ENCODE peak calls at places on chromosomes 2 and 18, in eight cellular contexts. One of them, this sample, is unnamed.

GRCh38 chr2:45643543-45644542 is 7.6 kb upstream of the PRKCE start:
- DNase-seq in CD4-positive, alpha-beta T cell: peak
- DNase-seq in astrocyte: no peak
- DNase-seq in endothelial cell: peak
- DNase-seq in adrenal gland: peak
- DNase-seq in RWPE1: peak
- DNase-seq in DND-41: peak
- DNase-seq in activated B cell treated with CpG ODN at 0.5 μM for 24 hours: peak
- DNase-seq in this sample: peak

GRCh38 chr2:85169581-85169980 is 36.4 kb downstream of the TCF7L1 start:
- DNase-seq in CD4-positive, alpha-beta T cell: no peak
- DNase-seq in astrocyte: no peak
- DNase-seq in endothelial cell: no peak
- DNase-seq in adrenal gland: no peak
- DNase-seq in RWPE1: no peak
- DNase-seq in DND-41: no peak
- DNase-seq in activated B cell treated with CpG ODN at 0.5 μM for 24 hours: no peak
- DNase-seq in this sample: no peak

GRCh38 chr2:150487537-150488429 is at the start of gene RND3:
- DNase-seq in CD4-positive, alpha-beta T cell: no peak
- DNase-seq in astrocyte: peak
- DNase-seq in endothelial cell: peak
- DNase-seq in adrenal gland: peak
- DNase-seq in RWPE1: peak
- DNase-seq in DND-41: peak
- DNase-seq in activated B cell treated with CpG ODN at 0.5 μM for 24 hours: no peak
- DNase-seq in this sample: peak

GRCh38 chr18:3713166-3713565 is 263.2 kb downstream of the TGIF1 start:
- DNase-seq in CD4-positive, alpha-beta T cell: no peak
- DNase-seq in astrocyte: peak
- DNase-seq in endothelial cell: no peak
- DNase-seq in adrenal gland: peak
- DNase-seq in RWPE1: no peak
- DNase-seq in DND-41: no peak
- DNase-seq in activated B cell treated with CpG ODN at 0.5 μM for 24 hours: no peak
- DNase-seq in this sample: no peak

GRCh38 chr18:58639237-58639636 is 10.3 kb upstream of the ALPK2 start:
- DNase-seq in CD4-positive, alpha-beta T cell: no peak
- DNase-seq in astrocyte: no peak
- DNase-seq in endothelial cell: no peak
- DNase-seq in adrenal gland: no peak
- DNase-seq in RWPE1: no peak
- DNase-seq in DND-41: no peak
- DNase-seq in activated B cell treated with CpG ODN at 0.5 μM for 24 hours: no peak
- DNase-seq in this sample: no peak

GRCh38 chr2:180442860-180443644 is 436.0 kb upstream of the CWC22 start:
- DNase-seq in CD4-positive, alpha-beta T cell: no peak
- DNase-seq in astrocyte: no peak
- DNase-seq in endothelial cell: no peak
- DNase-seq in adrenal gland: no peak
- DNase-seq in RWPE1: peak
- DNase-seq in DND-41: no peak
- DNase-seq in activated B cell treated with CpG ODN at 0.5 μM for 24 hours: no peak
- DNase-seq in this sample: no peak

GRCh38 chr2:137333386-137333972 is 568.1 kb downstream of the THSD7B start:
- DNase-seq in CD4-positive, alpha-beta T cell: no peak
- DNase-seq in astrocyte: no peak
- DNase-seq in endothelial cell: no peak
- DNase-seq in adrenal gland: no peak
- DNase-seq in RWPE1: peak
- DNase-seq in DND-41: no peak
- DNase-seq in activated B cell treated with CpG ODN at 0.5 μM for 24 hours: no peak
- DNase-seq in this sample: no peak

GRCh38 chr18:73944715-73945114 is 202.9 kb downstream of the FBXO15 start:
- DNase-seq in CD4-positive, alpha-beta T cell: no peak
- DNase-seq in astrocyte: no peak
- DNase-seq in endothelial cell: no peak
- DNase-seq in adrenal gland: no peak
- DNase-seq in RWPE1: no peak
- DNase-seq in DND-41: no peak
- DNase-seq in activated B cell treated with CpG ODN at 0.5 μM for 24 hours: no peak
- DNase-seq in this sample: no peak

GRCh38 chr2:59584958-59585357 is 968.5 kb downstream of the BCL11A start:
- DNase-seq in CD4-positive, alpha-beta T cell: no peak
- DNase-seq in astrocyte: no peak
- DNase-seq in endothelial cell: peak
- DNase-seq in adrenal gland: no peak
- DNase-seq in RWPE1: no peak
- DNase-seq in DND-41: peak
- DNase-seq in activated B cell treated with CpG ODN at 0.5 μM for 24 hours: no peak
- DNase-seq in this sample: peak

GRCh38 chr2:239770240-239770639 is 254.9 kb downstream of the NDUFA10 start:
- DNase-seq in CD4-positive, alpha-beta T cell: no peak
- DNase-seq in astrocyte: no peak
- DNase-seq in endothelial cell: no peak
- DNase-seq in adrenal gland: peak
- DNase-seq in RWPE1: no peak
- DNase-seq in DND-41: no peak
- DNase-seq in activated B cell treated with CpG ODN at 0.5 μM for 24 hours: no peak
- DNase-seq in this sample: no peak

GRCh38 chr18:10783941-10784340 is 258.1 kb downstream of the NAPG start:
- DNase-seq in CD4-positive, alpha-beta T cell: no peak
- DNase-seq in astrocyte: no peak
- DNase-seq in endothelial cell: no peak
- DNase-seq in adrenal gland: no peak
- DNase-seq in RWPE1: no peak
- DNase-seq in DND-41: no peak
- DNase-seq in activated B cell treated with CpG ODN at 0.5 μM for 24 hours: no peak
- DNase-seq in this sample: no peak

GRCh38 chr2:126809357-126809756 is 89.3 kb upstream of the TEX51 start:
- DNase-seq in CD4-positive, alpha-beta T cell: no peak
- DNase-seq in astrocyte: no peak
- DNase-seq in endothelial cell: no peak
- DNase-seq in adrenal gland: no peak
- DNase-seq in RWPE1: no peak
- DNase-seq in DND-41: no peak
- DNase-seq in activated B cell treated with CpG ODN at 0.5 μM for 24 hours: no peak
- DNase-seq in this sample: no peak

GRCh38 chr2:111037136-111037535 is 83.6 kb upstream of the BCL2L11 start:
- DNase-seq in CD4-positive, alpha-beta T cell: no peak
- DNase-seq in astrocyte: no peak
- DNase-seq in endothelial cell: no peak
- DNase-seq in adrenal gland: no peak
- DNase-seq in RWPE1: no peak
- DNase-seq in DND-41: no peak
- DNase-seq in activated B cell treated with CpG ODN at 0.5 μM for 24 hours: no peak
- DNase-seq in this sample: no peak

GRCh38 chr18:10081477-10081876 is 167.7 kb downstream of the VAPA start:
- DNase-seq in CD4-positive, alpha-beta T cell: no peak
- DNase-seq in astrocyte: no peak
- DNase-seq in endothelial cell: no peak
- DNase-seq in adrenal gland: no peak
- DNase-seq in RWPE1: no peak
- DNase-seq in DND-41: no peak
- DNase-seq in activated B cell treated with CpG ODN at 0.5 μM for 24 hours: no peak
- DNase-seq in this sample: no peak

GRCh38 chr2:73217826-73218225 is 3.8 kb downstream of the SMYD5 start:
- DNase-seq in CD4-positive, alpha-beta T cell: no peak
- DNase-seq in astrocyte: no peak
- DNase-seq in endothelial cell: no peak
- DNase-seq in adrenal gland: no peak
- DNase-seq in RWPE1: no peak
- DNase-seq in DND-41: no peak
- DNase-seq in activated B cell treated with CpG ODN at 0.5 μM for 24 hours: no peak
- DNase-seq in this sample: no peak

GRCh38 chr18:59593291-59593717 is 103.9 kb downstream of the CCBE1 start:
- DNase-seq in CD4-positive, alpha-beta T cell: no peak
- DNase-seq in astrocyte: peak
- DNase-seq in endothelial cell: no peak
- DNase-seq in adrenal gland: no peak
- DNase-seq in RWPE1: no peak
- DNase-seq in DND-41: no peak
- DNase-seq in activated B cell treated with CpG ODN at 0.5 μM for 24 hours: no peak
- DNase-seq in this sample: no peak

GRCh38 chr2:129767987-129768386 is 211.5 kb upstream of the RAB6C start:
- DNase-seq in CD4-positive, alpha-beta T cell: no peak
- DNase-seq in astrocyte: no peak
- DNase-seq in endothelial cell: no peak
- DNase-seq in adrenal gland: no peak
- DNase-seq in RWPE1: no peak
- DNase-seq in DND-41: no peak
- DNase-seq in activated B cell treated with CpG ODN at 0.5 μM for 24 hours: no peak
- DNase-seq in this sample: no peak

DNA sequence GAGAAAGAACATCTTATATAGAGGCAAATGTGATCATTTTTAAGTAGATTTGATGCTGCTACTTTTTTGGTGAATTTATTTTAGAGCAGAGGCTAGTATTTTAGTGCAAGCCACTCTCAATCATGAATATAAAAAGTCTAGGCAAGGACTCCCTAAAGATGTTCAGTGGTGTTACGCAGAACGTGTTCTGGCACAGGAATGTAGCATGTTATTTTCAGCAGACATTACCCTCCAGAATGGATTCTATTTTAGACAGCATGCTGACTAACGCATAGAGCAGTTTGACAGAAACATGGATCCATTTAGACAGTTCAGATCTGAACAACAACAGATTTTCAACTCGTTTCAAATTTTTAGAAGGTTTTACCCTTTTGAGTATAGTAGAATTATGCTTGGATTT is 54.1 kb downstream of the DSC3 start:
- DNase-seq in CD4-positive, alpha-beta T cell: no peak
- DNase-seq in astrocyte: no peak
- DNase-seq in endothelial cell: no peak
- DNase-seq in adrenal gland: no peak
- DNase-seq in RWPE1: no peak
- DNase-seq in DND-41: no peak
- DNase-seq in activated B cell treated with CpG ODN at 0.5 μM for 24 hours: no peak
- DNase-seq in this sample: no peak
- TF ChIP-seq CTCF in CD4-positive, alpha-beta T cell: no peak
- TF ChIP-seq CTCF in astrocyte: no peak
- TF ChIP-seq CTCF in endothelial cell: no peak
- TF ChIP-seq CTCF in adrenal gland: no peak
- TF ChIP-seq CTCF in RWPE1: no peak
- TF ChIP-seq CTCF in DND-41: no peak
- TF ChIP-seq CTCF in activated B cell treated with CpG ODN at 0.5 μM for 24 hours: no peak
- TF ChIP-seq CTCF in this sample: no peak

DNA sequence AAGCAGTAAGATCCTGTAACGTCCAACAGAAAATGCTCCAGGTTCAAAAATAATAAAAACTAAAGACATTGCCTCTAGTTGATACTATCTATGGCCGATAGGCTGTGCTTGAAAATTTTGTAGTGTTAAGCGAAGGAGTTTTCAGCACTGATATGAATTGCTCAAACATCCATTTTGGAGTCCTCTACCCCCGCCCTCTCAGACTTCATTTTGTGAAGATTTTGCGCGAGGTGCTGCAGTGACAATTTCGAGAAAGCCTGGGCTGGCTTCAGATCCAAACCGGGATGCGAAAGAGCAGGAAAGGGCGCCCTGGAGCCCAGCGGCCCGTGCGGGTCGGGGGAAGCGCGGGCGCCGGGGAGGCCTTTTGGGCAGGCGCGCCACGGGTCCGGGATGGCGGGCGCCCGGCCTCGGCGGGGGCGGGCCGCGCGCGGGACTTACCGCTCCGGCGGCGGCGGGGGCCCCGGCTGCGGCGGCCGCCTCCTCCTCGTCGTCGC is 1.8 kb downstream of the SP3 start:
- DNase-seq in CD4-positive, alpha-beta T cell: no peak
- DNase-seq in astrocyte: peak
- DNase-seq in endothelial cell: peak
- DNase-seq in adrenal gland: peak
- DNase-seq in RWPE1: peak
- DNase-seq in DND-41: peak
- DNase-seq in activated B cell treated with CpG ODN at 0.5 μM for 24 hours: no peak
- DNase-seq in this sample: peak
- TF ChIP-seq CTCF in CD4-positive, alpha-beta T cell: peak
- TF ChIP-seq CTCF in astrocyte: no peak
- TF ChIP-seq CTCF in endothelial cell: peak
- TF ChIP-seq CTCF in adrenal gland: peak
- TF ChIP-seq CTCF in RWPE1: no peak
- TF ChIP-seq CTCF in DND-41: no peak
- TF ChIP-seq CTCF in activated B cell treated with CpG ODN at 0.5 μM for 24 hours: no peak
- TF ChIP-seq CTCF in this sample: peak

GRCh38 chr18:54130631-54131030 is 93.8 kb downstream of the MBD2 start:
- DNase-seq in CD4-positive, alpha-beta T cell: no peak
- DNase-seq in astrocyte: no peak
- DNase-seq in endothelial cell: no peak
- DNase-seq in adrenal gland: no peak
- DNase-seq in RWPE1: no peak
- DNase-seq in DND-41: no peak
- DNase-seq in activated B cell treated with CpG ODN at 0.5 μM for 24 hours: no peak
- DNase-seq in this sample: no peak

GRCh38 chr18:54129448-54130134 is 94.9 kb downstream of the MBD2 start:
- DNase-seq in CD4-positive, alpha-beta T cell: no peak
- DNase-seq in astrocyte: no peak
- DNase-seq in endothelial cell: no peak
- DNase-seq in adrenal gland: no peak
- DNase-seq in RWPE1: no peak
- DNase-seq in DND-41: no peak
- DNase-seq in activated B cell treated with CpG ODN at 0.5 μM for 24 hours: no peak
- DNase-seq in this sample: no peak

GRCh38 chr18:54125429-54125828 is 99.0 kb downstream of the MBD2 start:
- DNase-seq in CD4-positive, alpha-beta T cell: no peak
- DNase-seq in astrocyte: no peak
- DNase-seq in endothelial cell: no peak
- DNase-seq in adrenal gland: no peak
- DNase-seq in RWPE1: no peak
- DNase-seq in DND-41: no peak
- DNase-seq in activated B cell treated with CpG ODN at 0.5 μM for 24 hours: no peak
- DNase-seq in this sample: no peak

GRCh38 chr18:54130177-54130576 is 94.3 kb downstream of the MBD2 start:
- DNase-seq in CD4-positive, alpha-beta T cell: no peak
- DNase-seq in astrocyte: no peak
- DNase-seq in endothelial cell: no peak
- DNase-seq in adrenal gland: no peak
- DNase-seq in RWPE1: no peak
- DNase-seq in DND-41: no peak
- DNase-seq in activated B cell treated with CpG ODN at 0.5 μM for 24 hours: no peak
- DNase-seq in this sample: no peak

GRCh38 chr18:54127759-54128378 is 96.6 kb downstream of the MBD2 start:
- DNase-seq in CD4-positive, alpha-beta T cell: no peak
- DNase-seq in astrocyte: no peak
- DNase-seq in endothelial cell: peak
- DNase-seq in adrenal gland: peak
- DNase-seq in RWPE1: no peak
- DNase-seq in DND-41: peak
- DNase-seq in activated B cell treated with CpG ODN at 0.5 μM for 24 hours: no peak
- DNase-seq in this sample: peak
- TF ChIP-seq CTCF in CD4-positive, alpha-beta T cell: no peak
- TF ChIP-seq CTCF in astrocyte: peak
- TF ChIP-seq CTCF in endothelial cell: peak
- TF ChIP-seq CTCF in adrenal gland: peak
- TF ChIP-seq CTCF in RWPE1: peak
- TF ChIP-seq CTCF in DND-41: peak
- TF ChIP-seq CTCF in activated B cell treated with CpG ODN at 0.5 μM for 24 hours: no peak
- TF ChIP-seq CTCF in this sample: peak

DNA sequence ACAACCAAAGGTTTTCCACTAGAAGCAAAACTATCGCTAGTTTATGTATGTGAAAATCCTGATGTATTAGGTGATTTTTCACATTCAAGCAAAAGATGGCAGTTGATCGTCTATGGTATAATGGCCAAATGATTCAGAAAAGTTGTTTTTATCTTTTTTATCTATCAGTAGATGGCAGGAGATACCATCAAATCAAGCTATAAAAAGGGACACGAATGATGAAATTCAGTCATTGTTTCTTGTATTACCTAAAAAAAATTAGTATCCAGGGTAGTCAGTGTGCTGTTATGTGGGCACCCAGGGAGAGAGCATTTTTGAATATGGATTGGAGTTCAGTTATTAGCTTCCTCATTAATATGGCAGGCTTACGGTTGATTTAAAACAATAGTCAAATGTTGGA is 22.9 kb upstream of the CAVIN2 start:
- DNase-seq in CD4-positive, alpha-beta T cell: no peak
- DNase-seq in astrocyte: no peak
- DNase-seq in endothelial cell: no peak
- DNase-seq in adrenal gland: no peak
- DNase-seq in RWPE1: no peak
- DNase-seq in DND-41: no peak
- DNase-seq in activated B cell treated with CpG ODN at 0.5 μM for 24 hours: no peak
- DNase-seq in this sample: no peak
- TF ChIP-seq CTCF in CD4-positive, alpha-beta T cell: no peak
- TF ChIP-seq CTCF in astrocyte: no peak
- TF ChIP-seq CTCF in endothelial cell: no peak
- TF ChIP-seq CTCF in adrenal gland: no peak
- TF ChIP-seq CTCF in RWPE1: peak
- TF ChIP-seq CTCF in DND-41: no peak
- TF ChIP-seq CTCF in activated B cell treated with CpG ODN at 0.5 μM for 24 hours: no peak
- TF ChIP-seq CTCF in this sample: no peak